ENCODE peak calls at places on chromosome 19, in four cellular contexts. One of them, this sample, is unnamed.

GRCh38 chr19:16394681-16395375 is 70.2 kb downstream of the KLF2 start:
- DNase-seq in GM23338: no peak
- DNase-seq in fibroblast of lung: peak; percentile 40
- DNase-seq in tibial nerve: no peak
- DNase-seq in this sample: no peak

GRCh38 chr19:17602872-17603552 is 47.6 kb downstream of the COLGALT1 start:
- DNase-seq in GM23338: no peak
- DNase-seq in fibroblast of lung: no peak
- DNase-seq in tibial nerve: no peak
- DNase-seq in this sample: no peak

GRCh38 chr19:27974082-27974513 is 1238.9 kb downstream of the UQCRFS1 start:
- DNase-seq in GM23338: peak; percentile 76
- DNase-seq in fibroblast of lung: peak; percentile 56
- DNase-seq in tibial nerve: no peak
- DNase-seq in this sample: no peak

GRCh38 chr19:48872182-48872883 is at the start of gene PPP1R15A:
- DNase-seq in GM23338: peak; percentile 98
- DNase-seq in fibroblast of lung: peak; percentile 92
- DNase-seq in tibial nerve: peak; percentile 98
- DNase-seq in this sample: peak; percentile 99

GRCh38 chr19:50461066-50461875 is 15.0 kb upstream of the EMC10 start:
- DNase-seq in GM23338: peak; percentile 86
- DNase-seq in fibroblast of lung: peak; percentile 49
- DNase-seq in tibial nerve: peak; percentile 33
- DNase-seq in this sample: no peak

GRCh38 chr19:9461938-9462337 is 26.6 kb upstream of the ZNF266 start:
- DNase-seq in GM23338: no peak
- DNase-seq in fibroblast of lung: no peak
- DNase-seq in tibial nerve: no peak
- DNase-seq in this sample: no peak

GRCh38 chr19:15551183-15552004 is 43.1 kb downstream of the CYP4F22 start:
- DNase-seq in GM23338: peak; percentile 91
- DNase-seq in fibroblast of lung: no peak
- DNase-seq in tibial nerve: no peak
- DNase-seq in this sample: no peak

GRCh38 chr19:4012975-4013634 is 5.6 kb downstream of the PIAS4 start:
- DNase-seq in GM23338: no peak
- DNase-seq in fibroblast of lung: no peak
- DNase-seq in tibial nerve: no peak
- DNase-seq in this sample: no peak

GRCh38 chr19:46515879-46516350 is 20.2 kb upstream of the PNMA8B start:
- DNase-seq in GM23338: peak; percentile 80
- DNase-seq in fibroblast of lung: peak; percentile 36
- DNase-seq in tibial nerve: no peak
- DNase-seq in this sample: no peak

GRCh38 chr19:19627716-19628498 is at the start of gene LPAR2:
- DNase-seq in GM23338: peak; percentile 78
- DNase-seq in fibroblast of lung: peak; percentile 10
- DNase-seq in tibial nerve: no peak
- DNase-seq in this sample: no peak

DNA sequence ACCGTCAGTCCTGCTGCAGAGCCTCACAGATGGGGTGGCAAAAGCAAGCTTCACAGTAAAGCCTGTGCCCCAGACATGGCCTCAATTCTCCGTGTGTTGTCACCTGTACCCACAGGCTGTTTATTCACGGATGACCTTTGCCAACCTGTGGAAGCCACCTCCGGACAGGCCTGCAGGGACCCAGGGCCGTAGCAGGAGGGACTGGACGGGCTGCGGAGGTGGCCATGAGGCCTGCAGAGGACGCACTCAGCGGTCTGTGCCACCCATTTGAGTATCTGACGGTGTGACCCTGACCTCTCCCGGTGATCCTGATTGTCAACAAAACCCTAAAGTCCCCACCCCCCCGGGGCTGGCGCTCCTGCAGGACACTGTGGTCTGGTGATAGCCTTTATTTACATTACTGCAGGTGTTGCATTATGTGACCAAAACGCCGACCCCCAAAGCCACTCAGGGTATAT is 7.8 kb upstream of the KLF16 start:
- DNase-seq in GM23338: no peak
- DNase-seq in fibroblast of lung: no peak
- DNase-seq in tibial nerve: no peak
- DNase-seq in this sample: no peak
- TF ChIP-seq CTCF in GM23338: no peak
- TF ChIP-seq CTCF in fibroblast of lung: no peak
- TF ChIP-seq CTCF in tibial nerve: no peak
- TF ChIP-seq CTCF in this sample: no peak

GRCh38 chr19:55099557-55100506 is 17.6 kb downstream of the PPP1R12C start:
- DNase-seq in GM23338: peak; percentile 79
- DNase-seq in fibroblast of lung: no peak
- DNase-seq in tibial nerve: no peak
- DNase-seq in this sample: no peak
- TF ChIP-seq CTCF in GM23338: peak; percentile 70
- TF ChIP-seq CTCF in fibroblast of lung: peak; percentile 3
- TF ChIP-seq CTCF in tibial nerve: no peak
- TF ChIP-seq CTCF in this sample: peak; percentile 13

DNA sequence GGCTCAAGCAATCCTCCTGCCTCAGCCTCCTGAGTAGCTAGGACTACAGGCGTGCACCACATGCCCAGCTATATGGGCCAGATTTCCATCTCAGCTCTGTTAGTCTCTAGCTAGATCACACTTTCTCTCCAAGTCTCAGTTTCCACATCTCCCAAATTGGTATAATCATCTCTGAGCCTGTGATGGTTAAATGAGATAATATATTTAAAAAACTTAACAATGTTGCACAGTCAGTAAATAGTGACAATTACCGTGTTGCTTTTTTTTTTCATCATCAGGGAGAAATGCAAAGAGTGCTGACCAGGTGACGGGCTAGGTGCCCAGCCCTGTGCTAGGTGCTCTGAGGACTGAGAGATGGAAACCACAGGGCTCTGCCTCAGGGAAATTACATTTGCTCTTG is 36.9 kb upstream of the C19orf12 start:
- DNase-seq in GM23338: no peak
- DNase-seq in fibroblast of lung: no peak
- DNase-seq in tibial nerve: no peak
- DNase-seq in this sample: no peak
- TF ChIP-seq CTCF in GM23338: no peak
- TF ChIP-seq CTCF in fibroblast of lung: no peak
- TF ChIP-seq CTCF in tibial nerve: no peak
- TF ChIP-seq CTCF in this sample: no peak

GRCh38 chr19:35143818-35144217 is 763 bp downstream of the FXYD7 start:
- DNase-seq in GM23338: no peak
- DNase-seq in fibroblast of lung: no peak
- DNase-seq in tibial nerve: no peak
- DNase-seq in this sample: no peak

GRCh38 chr19:35142531-35143230 is 374 bp upstream of the FXYD7 start:
- DNase-seq in GM23338: peak; percentile 91
- DNase-seq in fibroblast of lung: no peak
- DNase-seq in tibial nerve: no peak
- DNase-seq in this sample: no peak

GRCh38 chr19:35144259-35144599 is 1.2 kb downstream of the FXYD7 start:
- DNase-seq in GM23338: no peak
- DNase-seq in fibroblast of lung: no peak
- DNase-seq in tibial nerve: no peak
- DNase-seq in this sample: no peak

GRCh38 chr19:35141627-35142401 is 1.2 kb upstream of the FXYD7 start:
- DNase-seq in GM23338: no peak
- DNase-seq in fibroblast of lung: peak; percentile 22
- DNase-seq in tibial nerve: no peak
- DNase-seq in this sample: no peak

DNA sequence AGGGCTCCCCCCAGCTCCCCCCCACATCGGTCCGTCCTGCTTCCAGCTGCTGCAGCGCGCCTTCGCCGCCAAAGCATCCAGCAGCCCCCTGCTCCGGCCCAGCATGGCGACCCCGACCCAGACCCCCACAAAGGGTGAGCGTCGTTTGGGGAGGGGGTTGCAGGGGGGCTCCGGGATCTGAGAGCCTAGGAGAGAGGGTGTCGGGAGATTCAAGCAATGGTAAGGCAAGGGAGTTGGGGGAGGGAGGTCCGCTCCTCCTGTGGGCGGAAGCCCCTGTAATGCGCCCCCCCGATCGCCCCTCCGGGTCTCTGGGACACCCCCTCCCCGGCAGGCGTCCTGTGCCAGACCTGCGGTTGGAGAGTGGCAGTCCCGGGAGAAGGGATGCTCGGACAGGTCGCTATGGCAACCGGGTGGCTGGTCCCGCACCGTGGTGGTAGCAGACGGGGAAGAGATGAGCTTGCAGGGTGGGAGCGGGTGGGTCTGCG is at the start of gene FXYD7:
- DNase-seq in GM23338: peak; percentile 64
- DNase-seq in fibroblast of lung: no peak
- DNase-seq in tibial nerve: no peak
- DNase-seq in this sample: no peak
- TF ChIP-seq CTCF in GM23338: no peak
- TF ChIP-seq CTCF in fibroblast of lung: no peak
- TF ChIP-seq CTCF in tibial nerve: no peak
- TF ChIP-seq CTCF in this sample: peak; percentile 38

This sample was measured in osteocyte.